ENCODE peak calls at places on chromosomes 1 and 21, in seven cellular contexts. One of them, this sample, is unnamed.

GRCh38 chr21:17802568-17802967 is 16.6 kb downstream of the C21orf91 start:
- DNase-seq in activated naive CD8-positive, alpha-beta T cell treated with anti-CD3 and anti-CD28 coated beads, Interleukin-2, amount 50 U/mL, for 24 hours: no peak
- DNase-seq in psoas muscle: no peak
- DNase-seq in CD8-positive, alpha-beta T cell: no peak
- DNase-seq in GM03348: peak
- DNase-seq in stimulated activated CD4-positive, alpha-beta T cell treated with anti-CD3 and anti-CD28 coated beads, TNF-alpha, amount 100 ng/mL, for 4 hours: no peak
- DNase-seq in T1000: no peak
- DNase-seq in this sample: no peak

GRCh38 chr1:206823725-206824124 is 41.7 kb upstream of the IL20 start:
- DNase-seq in T1000: no peak
- DNase-seq in GM03348: peak
- DNase-seq in stimulated activated CD4-positive, alpha-beta T cell treated with anti-CD3 and anti-CD28 coated beads, TNF-alpha, amount 100 ng/mL, for 4 hours: no peak
- DNase-seq in activated naive CD8-positive, alpha-beta T cell treated with anti-CD3 and anti-CD28 coated beads, Interleukin-2, amount 50 U/mL, for 24 hours: no peak
- DNase-seq in CD8-positive, alpha-beta T cell: no peak
- DNase-seq in psoas muscle: peak
- DNase-seq in this sample: no peak

GRCh38 chr1:202016022-202016624 is 5.7 kb downstream of the ELF3 start:
- DNase-seq in activated naive CD8-positive, alpha-beta T cell treated with anti-CD3 and anti-CD28 coated beads, Interleukin-2, amount 50 U/mL, for 24 hours: no peak
- DNase-seq in stimulated activated CD4-positive, alpha-beta T cell treated with anti-CD3 and anti-CD28 coated beads, TNF-alpha, amount 100 ng/mL, for 4 hours: no peak
- DNase-seq in psoas muscle: no peak
- DNase-seq in CD8-positive, alpha-beta T cell: no peak
- DNase-seq in GM03348: no peak
- DNase-seq in T1000: no peak
- DNase-seq in this sample: no peak

GRCh38 chr21:46153259-46154154 is 1.9 kb downstream of the FTCD start:
- DNase-seq in GM03348: peak
- DNase-seq in psoas muscle: peak
- DNase-seq in CD8-positive, alpha-beta T cell: peak
- DNase-seq in stimulated activated CD4-positive, alpha-beta T cell treated with anti-CD3 and anti-CD28 coated beads, TNF-alpha, amount 100 ng/mL, for 4 hours: peak
- DNase-seq in activated naive CD8-positive, alpha-beta T cell treated with anti-CD3 and anti-CD28 coated beads, Interleukin-2, amount 50 U/mL, for 24 hours: peak
- DNase-seq in T1000: no peak
- DNase-seq in this sample: peak

GRCh38 chr1:156704930-156705320 is 458 bp downstream of the CRABP2 start:
- DNase-seq in CD8-positive, alpha-beta T cell: peak
- DNase-seq in psoas muscle: peak
- DNase-seq in stimulated activated CD4-positive, alpha-beta T cell treated with anti-CD3 and anti-CD28 coated beads, TNF-alpha, amount 100 ng/mL, for 4 hours: no peak
- DNase-seq in T1000: peak
- DNase-seq in GM03348: peak
- DNase-seq in activated naive CD8-positive, alpha-beta T cell treated with anti-CD3 and anti-CD28 coated beads, Interleukin-2, amount 50 U/mL, for 24 hours: peak
- DNase-seq in this sample: peak

GRCh38 chr1:44895919-44896734 is 53.1 kb upstream of the PTCH2 start:
- DNase-seq in GM03348: no peak
- DNase-seq in T1000: no peak
- DNase-seq in activated naive CD8-positive, alpha-beta T cell treated with anti-CD3 and anti-CD28 coated beads, Interleukin-2, amount 50 U/mL, for 24 hours: no peak
- DNase-seq in CD8-positive, alpha-beta T cell: no peak
- DNase-seq in psoas muscle: no peak
- DNase-seq in stimulated activated CD4-positive, alpha-beta T cell treated with anti-CD3 and anti-CD28 coated beads, TNF-alpha, amount 100 ng/mL, for 4 hours: no peak
- DNase-seq in this sample: no peak

GRCh38 chr21:27688773-27689172 is 721.9 kb upstream of the ADAMTS5 start:
- DNase-seq in activated naive CD8-positive, alpha-beta T cell treated with anti-CD3 and anti-CD28 coated beads, Interleukin-2, amount 50 U/mL, for 24 hours: no peak
- DNase-seq in GM03348: no peak
- DNase-seq in stimulated activated CD4-positive, alpha-beta T cell treated with anti-CD3 and anti-CD28 coated beads, TNF-alpha, amount 100 ng/mL, for 4 hours: no peak
- DNase-seq in T1000: no peak
- DNase-seq in psoas muscle: no peak
- DNase-seq in CD8-positive, alpha-beta T cell: no peak
- DNase-seq in this sample: no peak

GRCh38 chr1:194076646-194077045 is 890.2 kb upstream of the B3GALT2 start:
- DNase-seq in activated naive CD8-positive, alpha-beta T cell treated with anti-CD3 and anti-CD28 coated beads, Interleukin-2, amount 50 U/mL, for 24 hours: no peak
- DNase-seq in stimulated activated CD4-positive, alpha-beta T cell treated with anti-CD3 and anti-CD28 coated beads, TNF-alpha, amount 100 ng/mL, for 4 hours: no peak
- DNase-seq in T1000: no peak
- DNase-seq in psoas muscle: no peak
- DNase-seq in GM03348: no peak
- DNase-seq in CD8-positive, alpha-beta T cell: no peak
- DNase-seq in this sample: no peak

GRCh38 chr1:100731309-100731708 is 11.8 kb downstream of the VCAM1 start:
- DNase-seq in T1000: no peak
- DNase-seq in psoas muscle: no peak
- DNase-seq in CD8-positive, alpha-beta T cell: no peak
- DNase-seq in stimulated activated CD4-positive, alpha-beta T cell treated with anti-CD3 and anti-CD28 coated beads, TNF-alpha, amount 100 ng/mL, for 4 hours: no peak
- DNase-seq in GM03348: no peak
- DNase-seq in activated naive CD8-positive, alpha-beta T cell treated with anti-CD3 and anti-CD28 coated beads, Interleukin-2, amount 50 U/mL, for 24 hours: no peak
- DNase-seq in this sample: no peak

GRCh38 chr1:209567788-209568187 is 15.7 kb upstream of the CAMK1G start:
- DNase-seq in psoas muscle: no peak
- DNase-seq in GM03348: peak
- DNase-seq in CD8-positive, alpha-beta T cell: no peak
- DNase-seq in T1000: no peak
- DNase-seq in stimulated activated CD4-positive, alpha-beta T cell treated with anti-CD3 and anti-CD28 coated beads, TNF-alpha, amount 100 ng/mL, for 4 hours: no peak
- DNase-seq in activated naive CD8-positive, alpha-beta T cell treated with anti-CD3 and anti-CD28 coated beads, Interleukin-2, amount 50 U/mL, for 24 hours: no peak
- DNase-seq in this sample: peak

GRCh38 chr1:68202239-68202832 is 30.0 kb downstream of the WLS start:
- DNase-seq in psoas muscle: no peak
- DNase-seq in GM03348: peak
- DNase-seq in T1000: no peak
- DNase-seq in activated naive CD8-positive, alpha-beta T cell treated with anti-CD3 and anti-CD28 coated beads, Interleukin-2, amount 50 U/mL, for 24 hours: no peak
- DNase-seq in CD8-positive, alpha-beta T cell: no peak
- DNase-seq in stimulated activated CD4-positive, alpha-beta T cell treated with anti-CD3 and anti-CD28 coated beads, TNF-alpha, amount 100 ng/mL, for 4 hours: no peak
- DNase-seq in this sample: no peak

GRCh38 chr1:176877557-176877956 is 287.0 kb downstream of the ASTN1 start:
- DNase-seq in psoas muscle: no peak
- DNase-seq in stimulated activated CD4-positive, alpha-beta T cell treated with anti-CD3 and anti-CD28 coated beads, TNF-alpha, amount 100 ng/mL, for 4 hours: no peak
- DNase-seq in CD8-positive, alpha-beta T cell: no peak
- DNase-seq in T1000: no peak
- DNase-seq in GM03348: no peak
- DNase-seq in activated naive CD8-positive, alpha-beta T cell treated with anti-CD3 and anti-CD28 coated beads, Interleukin-2, amount 50 U/mL, for 24 hours: no peak
- DNase-seq in this sample: no peak

GRCh38 chr1:58432813-58433668 is 113.5 kb downstream of the OMA1 start:
- DNase-seq in psoas muscle: no peak
- DNase-seq in activated naive CD8-positive, alpha-beta T cell treated with anti-CD3 and anti-CD28 coated beads, Interleukin-2, amount 50 U/mL, for 24 hours: no peak
- DNase-seq in CD8-positive, alpha-beta T cell: no peak
- DNase-seq in GM03348: peak
- DNase-seq in stimulated activated CD4-positive, alpha-beta T cell treated with anti-CD3 and anti-CD28 coated beads, TNF-alpha, amount 100 ng/mL, for 4 hours: no peak
- DNase-seq in T1000: peak
- DNase-seq in this sample: peak

GRCh38 chr1:232142403-232143314 is 487.3 kb downstream of the SIPA1L2 start:
- DNase-seq in GM03348: peak
- DNase-seq in T1000: peak
- DNase-seq in CD8-positive, alpha-beta T cell: no peak
- DNase-seq in stimulated activated CD4-positive, alpha-beta T cell treated with anti-CD3 and anti-CD28 coated beads, TNF-alpha, amount 100 ng/mL, for 4 hours: no peak
- DNase-seq in activated naive CD8-positive, alpha-beta T cell treated with anti-CD3 and anti-CD28 coated beads, Interleukin-2, amount 50 U/mL, for 24 hours: no peak
- DNase-seq in psoas muscle: peak
- DNase-seq in this sample: peak

GRCh38 chr21:14321042-14321441 is 61.9 kb downstream of the HSPA13 start:
- DNase-seq in psoas muscle: no peak
- DNase-seq in activated naive CD8-positive, alpha-beta T cell treated with anti-CD3 and anti-CD28 coated beads, Interleukin-2, amount 50 U/mL, for 24 hours: no peak
- DNase-seq in CD8-positive, alpha-beta T cell: no peak
- DNase-seq in stimulated activated CD4-positive, alpha-beta T cell treated with anti-CD3 and anti-CD28 coated beads, TNF-alpha, amount 100 ng/mL, for 4 hours: no peak
- DNase-seq in GM03348: peak
- DNase-seq in T1000: no peak
- DNase-seq in this sample: no peak

GRCh38 chr1:119097380-119097779 is 43.1 kb downstream of the WARS2 start:
- DNase-seq in T1000: no peak
- DNase-seq in activated naive CD8-positive, alpha-beta T cell treated with anti-CD3 and anti-CD28 coated beads, Interleukin-2, amount 50 U/mL, for 24 hours: no peak
- DNase-seq in GM03348: peak
- DNase-seq in psoas muscle: no peak
- DNase-seq in CD8-positive, alpha-beta T cell: no peak
- DNase-seq in stimulated activated CD4-positive, alpha-beta T cell treated with anti-CD3 and anti-CD28 coated beads, TNF-alpha, amount 100 ng/mL, for 4 hours: no peak
- DNase-seq in this sample: no peak

GRCh38 chr1:228927947-228928898 is 192.9 kb downstream of the RHOU start:
- DNase-seq in GM03348: no peak
- DNase-seq in psoas muscle: no peak
- DNase-seq in CD8-positive, alpha-beta T cell: no peak
- DNase-seq in activated naive CD8-positive, alpha-beta T cell treated with anti-CD3 and anti-CD28 coated beads, Interleukin-2, amount 50 U/mL, for 24 hours: no peak
- DNase-seq in stimulated activated CD4-positive, alpha-beta T cell treated with anti-CD3 and anti-CD28 coated beads, TNF-alpha, amount 100 ng/mL, for 4 hours: no peak
- DNase-seq in T1000: no peak
- DNase-seq in this sample: no peak

GRCh38 chr1:203607169-203607873 is 19.3 kb upstream of the ATP2B4 start:
- DNase-seq in CD8-positive, alpha-beta T cell: peak
- DNase-seq in GM03348: peak
- DNase-seq in psoas muscle: peak
- DNase-seq in activated naive CD8-positive, alpha-beta T cell treated with anti-CD3 and anti-CD28 coated beads, Interleukin-2, amount 50 U/mL, for 24 hours: peak
- DNase-seq in T1000: peak
- DNase-seq in stimulated activated CD4-positive, alpha-beta T cell treated with anti-CD3 and anti-CD28 coated beads, TNF-alpha, amount 100 ng/mL, for 4 hours: no peak
- DNase-seq in this sample: peak

GRCh38 chr1:112011231-112011630 is 21.8 kb upstream of the KCND3 start:
- DNase-seq in GM03348: peak
- DNase-seq in psoas muscle: peak
- DNase-seq in activated naive CD8-positive, alpha-beta T cell treated with anti-CD3 and anti-CD28 coated beads, Interleukin-2, amount 50 U/mL, for 24 hours: no peak
- DNase-seq in T1000: no peak
- DNase-seq in CD8-positive, alpha-beta T cell: no peak
- DNase-seq in stimulated activated CD4-positive, alpha-beta T cell treated with anti-CD3 and anti-CD28 coated beads, TNF-alpha, amount 100 ng/mL, for 4 hours: no peak
- DNase-seq in this sample: no peak

GRCh38 chr1:3504151-3504822 is 49.8 kb downstream of the ARHGEF16 start:
- DNase-seq in stimulated activated CD4-positive, alpha-beta T cell treated with anti-CD3 and anti-CD28 coated beads, TNF-alpha, amount 100 ng/mL, for 4 hours: no peak
- DNase-seq in CD8-positive, alpha-beta T cell: no peak
- DNase-seq in GM03348: peak
- DNase-seq in T1000: peak
- DNase-seq in psoas muscle: peak
- DNase-seq in activated naive CD8-positive, alpha-beta T cell treated with anti-CD3 and anti-CD28 coated beads, Interleukin-2, amount 50 U/mL, for 24 hours: no peak
- DNase-seq in this sample: peak

GRCh38 chr1:26049531-26050254 is 3.8 kb upstream of the SLC30A2 start:
- DNase-seq in activated naive CD8-positive, alpha-beta T cell treated with anti-CD3 and anti-CD28 coated beads, Interleukin-2, amount 50 U/mL, for 24 hours: no peak
- DNase-seq in T1000: no peak
- DNase-seq in stimulated activated CD4-positive, alpha-beta T cell treated with anti-CD3 and anti-CD28 coated beads, TNF-alpha, amount 100 ng/mL, for 4 hours: no peak
- DNase-seq in psoas muscle: peak
- DNase-seq in GM03348: no peak
- DNase-seq in CD8-positive, alpha-beta T cell: no peak
- DNase-seq in this sample: no peak

GRCh38 chr1:20411196-20411980 is 74.6 kb downstream of the CAMK2N1 start:
- DNase-seq in CD8-positive, alpha-beta T cell: no peak
- DNase-seq in T1000: peak
- DNase-seq in GM03348: peak
- DNase-seq in stimulated activated CD4-positive, alpha-beta T cell treated with anti-CD3 and anti-CD28 coated beads, TNF-alpha, amount 100 ng/mL, for 4 hours: no peak
- DNase-seq in activated naive CD8-positive, alpha-beta T cell treated with anti-CD3 and anti-CD28 coated beads, Interleukin-2, amount 50 U/mL, for 24 hours: peak
- DNase-seq in psoas muscle: peak
- DNase-seq in this sample: peak

GRCh38 chr1:154352581-154353459 is 27.5 kb downstream of the ATP8B2 start:
- DNase-seq in CD8-positive, alpha-beta T cell: peak
- DNase-seq in GM03348: peak
- DNase-seq in psoas muscle: peak
- DNase-seq in stimulated activated CD4-positive, alpha-beta T cell treated with anti-CD3 and anti-CD28 coated beads, TNF-alpha, amount 100 ng/mL, for 4 hours: no peak
- DNase-seq in T1000: no peak
- DNase-seq in activated naive CD8-positive, alpha-beta T cell treated with anti-CD3 and anti-CD28 coated beads, Interleukin-2, amount 50 U/mL, for 24 hours: peak
- DNase-seq in this sample: peak

GRCh38 chr1:205580140-205580922 is 51.5 kb downstream of the ELK4 start:
- DNase-seq in activated naive CD8-positive, alpha-beta T cell treated with anti-CD3 and anti-CD28 coated beads, Interleukin-2, amount 50 U/mL, for 24 hours: no peak
- DNase-seq in T1000: no peak
- DNase-seq in GM03348: no peak
- DNase-seq in stimulated activated CD4-positive, alpha-beta T cell treated with anti-CD3 and anti-CD28 coated beads, TNF-alpha, amount 100 ng/mL, for 4 hours: no peak
- DNase-seq in psoas muscle: no peak
- DNase-seq in CD8-positive, alpha-beta T cell: no peak
- DNase-seq in this sample: no peak

This sample was measured in hepatic stellate cell.